ENCODE peak calls at places on chromosomes 2 and 18, in seven cellular contexts. R, J, C, G, T, E and A are unnamed samples. For H3K27me3 and H3K36me3, the result is how much of the 10 kb centered on the place peaks cover.

GRCh38 chr2:106094101-106094860 is 99.8 kb downstream of the UXS1 start:
- DNase-seq in R (no peak), J (no peak), C (peak), G (no peak), T (no peak), E (no peak), A (no peak)

GRCh38 chr18:59566507-59566906 is 130.7 kb downstream of the CCBE1 start:
- DNase-seq in R (no peak), J (no peak), C (no peak), G (no peak), T (no peak), E (no peak), A (no peak)

GRCh38 chr2:5914831-5915611 is 222.8 kb downstream of the SOX11 start:
- DNase-seq in R (no peak), J (peak), C (peak), G (no peak), T (peak), E (no peak), A (no peak)

GRCh38 chr2:240591784-240592183 is 5.2 kb downstream of the CAPN10 start:
- DNase-seq in R (no peak), J (peak), C (no peak), G (no peak), T (no peak), E (peak), A (no peak)

GRCh38 chr2:44271296-44271695 is 4.0 kb upstream of the SLC3A1 start:
- DNase-seq in R (no peak), J (no peak), C (no peak), G (no peak), T (no peak), E (no peak), A (no peak)

GRCh38 chr2:209901187-209901586 is 101.3 kb upstream of the RPE start:
- DNase-seq in R (no peak), J (no peak), C (no peak), G (no peak), T (no peak), E (no peak), A (no peak)

GRCh38 chr2:206212673-206213513 is 53.2 kb downstream of the EEF1B2 start:
- DNase-seq in R (peak), J (no peak), C (no peak), G (no peak), T (no peak), E (no peak), A (peak)

GRCh38 chr2:63544017-63544627 is 44.2 kb downstream of the WDPCP start:
- DNase-seq in R (no peak), J (no peak), C (no peak), G (no peak), T (no peak), E (no peak), A (peak)

GRCh38 chr18:43213816-43214215 is 63.5 kb downstream of the SYT4 start:
- DNase-seq in R (no peak), J (no peak), C (no peak), G (no peak), T (no peak), E (no peak), A (no peak)

GRCh38 chr2:26870585-26871095 is 22.7 kb downstream of the DPYSL5 start:
- DNase-seq in R (no peak), J (no peak), C (no peak), G (no peak), T (no peak), E (no peak), A (no peak)

GRCh38 chr2:238154570-238154969 is 4.2 kb upstream of the ERFE start:
- DNase-seq in R (no peak), J (peak), C (no peak), G (no peak), T (no peak), E (no peak), A (no peak)

GRCh38 chr2:43340945-43341356 is 114.5 kb upstream of the ZFP36L2 start:
- DNase-seq in R (peak), J (no peak), C (no peak), G (no peak), T (no peak), E (no peak), A (peak)

GRCh38 chr18:5288517-5288935 is 7.0 kb downstream of the ZBTB14 start:
- DNase-seq in R (no peak), J (no peak), C (no peak), G (no peak), T (no peak), E (no peak), A (no peak)

GRCh38 chr18:23710068-23710527 is 20.8 kb downstream of the LAMA3 start:
- DNase-seq in R (no peak), J (no peak), C (no peak), G (no peak), T (no peak), E (no peak), A (peak)

GRCh38 chr2:19140463-19141208 is 217.8 kb downstream of the OSR1 start:
- DNase-seq in R (peak), J (no peak), C (peak), G (no peak), T (no peak), E (no peak), A (peak)

GRCh38 chr2:96883306-96883705 is 13.4 kb upstream of the SEMA4C start:
- DNase-seq in R (no peak), J (no peak), C (no peak), G (no peak), T (no peak), E (no peak), A (no peak)

GRCh38 chr18:5155907-5156287 is 41.2 kb downstream of the AKAIN1 start:
- DNase-seq in R (peak), J (no peak), C (no peak), G (no peak), T (no peak), E (no peak), A (no peak)

GRCh38 chr2:86056935-86057334 is 48.8 kb downstream of the POLR1A start:
- DNase-seq in R (no peak), J (no peak), C (no peak), G (no peak), T (no peak), E (no peak), A (peak)

GRCh38 chr18:39841133-39842041 is 2113.6 kb upstream of the PIK3C3 start:
- DNase-seq in R (no peak), J (peak), C (peak), G (peak), T (peak), E (peak), A (peak)

GRCh38 chr2:55150834-55151233 is 81.3 kb downstream of the CLHC1 start:
- DNase-seq in R (no peak), J (no peak), C (peak), G (no peak), T (no peak), E (no peak), A (no peak)

GRCh38 chr2:212330263-212330662 is 208.3 kb downstream of the ERBB4 start:
- DNase-seq in R (no peak), J (no peak), C (peak), G (peak), T (peak), E (peak), A (no peak)

GRCh38 chr2:239856620-239857285 is 168.4 kb downstream of the NDUFA10 start:
- DNase-seq in R (no peak), J (no peak), C (peak), G (no peak), T (no peak), E (no peak), A (no peak)

GRCh38 chr2:61671561-61672315 is 133.6 kb upstream of the XPO1 start:
- DNase-seq in R (peak), J (no peak), C (no peak), G (no peak), T (no peak), E (no peak), A (peak)

GRCh38 chr2:61675204-61675603 is 137.0 kb upstream of the XPO1 start:
- DNase-seq in R (no peak), J (no peak), C (no peak), G (no peak), T (no peak), E (no peak), A (no peak)

DNA sequence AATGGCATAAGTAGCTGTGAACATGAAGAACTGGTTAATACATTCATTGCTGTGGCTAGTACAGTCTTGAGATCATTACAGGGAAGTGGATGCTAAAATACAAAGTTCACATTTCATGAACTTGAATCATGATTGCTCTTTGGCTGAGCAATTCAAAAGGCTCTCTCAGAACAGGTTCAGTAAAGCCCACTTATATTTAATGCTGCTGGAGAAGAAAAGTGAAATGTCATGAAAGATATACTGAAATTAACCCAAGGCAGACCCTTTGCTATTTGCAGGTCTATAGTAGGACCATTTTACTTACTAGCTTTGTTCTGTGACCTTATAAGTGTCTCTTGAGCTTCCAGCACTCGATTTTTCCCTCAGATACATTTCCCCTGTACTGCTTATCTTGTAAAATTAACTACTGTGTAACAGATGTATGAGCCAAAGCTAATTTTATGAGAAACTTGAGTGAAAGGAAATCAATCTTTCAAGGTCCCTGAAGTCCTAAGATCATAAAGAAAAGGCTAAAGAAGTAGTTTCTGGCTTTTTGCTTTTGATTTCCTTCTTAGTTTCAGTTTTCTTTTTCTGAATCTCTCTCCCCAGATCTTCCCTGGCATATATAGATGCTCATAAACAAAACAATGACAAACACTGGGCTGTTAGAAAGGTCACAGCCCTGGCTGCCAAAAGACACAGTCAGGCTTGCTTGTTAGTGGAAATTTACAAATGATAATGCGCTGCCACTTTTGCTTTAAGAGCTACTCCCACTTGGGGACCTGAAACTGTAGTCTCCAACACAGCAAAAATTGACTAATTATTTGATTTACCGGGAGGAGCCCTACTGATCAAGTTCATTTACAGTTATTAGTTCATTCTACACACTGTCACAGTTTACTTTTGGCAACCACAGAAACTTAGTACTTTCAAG is 132.7 kb upstream of the XPO1 start:
- DNase-seq in R (peak), J (peak), C (no peak), G (no peak), T (peak), E (peak), A (peak)
- H3K4me3 ChIP-seq in R (no peak), J (peak), C (no peak), G (peak), T (peak), E (peak), A (no peak)

GRCh38 chr2:217273158-217273557 is 413.3 kb upstream of the TNP1 start:
- DNase-seq in R (no peak), J (no peak), C (peak), G (no peak), T (no peak), E (no peak), A (no peak)

GRCh38 chr2:217274578-217274977 is 414.7 kb upstream of the TNP1 start:
- DNase-seq in R (no peak), J (no peak), C (no peak), G (no peak), T (no peak), E (peak), A (no peak)

GRCh38 chr2:217273851-217274250 is 414.0 kb upstream of the TNP1 start:
- DNase-seq in R (no peak), J (no peak), C (no peak), G (no peak), T (no peak), E (peak), A (no peak)

GRCh38 chr2:217276433-217276832 is 416.6 kb upstream of the TNP1 start:
- DNase-seq in R (no peak), J (no peak), C (no peak), G (no peak), T (no peak), E (no peak), A (no peak)

DNA sequence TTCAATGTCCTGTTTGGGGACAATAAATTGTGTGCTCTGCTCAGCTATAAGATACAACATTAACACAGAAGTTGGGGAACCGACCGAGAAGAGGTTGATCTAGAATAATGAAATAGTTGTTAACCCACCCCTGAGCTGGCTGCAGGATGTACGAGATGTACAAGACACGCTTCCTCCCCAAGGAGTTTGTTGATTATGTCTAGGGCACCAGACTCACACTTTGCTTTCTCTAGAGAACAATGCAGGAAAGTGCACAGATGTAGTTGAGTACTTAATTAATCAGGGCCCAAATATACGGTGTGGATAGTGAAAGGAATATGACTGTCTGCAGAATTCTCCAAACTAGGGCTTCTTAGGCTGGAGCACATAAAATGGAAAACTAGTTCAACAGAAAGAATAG is 415.2 kb upstream of the TNP1 start:
- DNase-seq in R (no peak), J (no peak), C (no peak), G (no peak), T (no peak), E (no peak), A (no peak)
- H3K27me3 ChIP-seq in R (under half), J (under half), C (under half), G (under half), T (under half), E (under half), A (under half)

GRCh38 chr2:75390184-75390583 is 170.6 kb downstream of the EVA1A start:
- DNase-seq in R (no peak), J (no peak), C (no peak), G (no peak), T (no peak), E (no peak), A (no peak)
- H3K36me3 ChIP-seq in R (under half), J (under half), C (under half), G (under half), T (under half), E (under half), A (under half)

GRCh38 chr2:207765541-207765940 is 4.2 kb downstream of the FZD5 start:
- DNase-seq in R (no peak), J (no peak), C (peak), G (no peak), T (no peak), E (no peak), A (no peak)
- H3K4me3 ChIP-seq in R (no peak), J (no peak), C (peak), G (no peak), T (no peak), E (peak), A (no peak)

DNA sequence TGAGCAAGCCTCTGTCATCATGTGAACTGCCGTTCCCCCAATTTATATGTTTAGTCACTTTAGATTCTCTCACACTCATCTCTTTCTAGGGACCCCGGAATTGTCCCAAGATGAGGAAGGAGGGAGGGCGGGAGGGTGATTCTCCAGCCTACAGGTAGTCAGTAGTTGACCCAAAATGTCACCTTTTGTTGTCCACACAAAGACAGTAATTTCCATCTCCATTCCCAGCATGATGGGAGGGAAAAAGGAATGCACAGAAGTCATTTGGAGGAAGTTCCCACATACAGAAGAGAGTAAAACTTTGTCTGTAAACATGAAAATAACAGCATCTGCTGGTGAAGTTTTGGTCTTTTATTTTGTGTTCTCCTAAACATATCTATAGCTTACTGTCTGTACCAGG is 222.9 kb downstream of the KLHL29 start:
- DNase-seq in R (no peak), J (no peak), C (no peak), G (no peak), T (no peak), E (no peak), A (no peak)
- H3K27me3 ChIP-seq in R (under half), J (under half), C (under half), G (under half), T (under half), E (under half), A (under half)

GRCh38 chr2:230795856-230796255 is 68.9 kb upstream of the ITM2C start:
- DNase-seq in R (no peak), J (peak), C (no peak), G (no peak), T (peak), E (peak), A (no peak)
- H3K36me3 ChIP-seq in R (half or more), J (half or more), C (half or more), G (under half), T (under half), E (under half), A (under half)